ENCODE peak calls at places on chromosome 14, in seven cellular contexts. C, P, O, M, X, H and S are unnamed samples.

GRCh38 chr14:91901449-91902250 is 34.3 kb upstream of the TC2N start:
- DNase-seq in C (no peak), H (no peak), P (no peak), X (no peak), O (no peak), M (no peak), S (no peak)

GRCh38 chr14:54702014-54702491 is 135.1 kb downstream of the SAMD4A start:
- DNase-seq in X (no peak), P (no peak), M (no peak), O (no peak), H (no peak), C (no peak), S (no peak)

GRCh38 chr14:58620011-58620410 is 17.8 kb upstream of the DACT1 start:
- DNase-seq in C (no peak), P (no peak), X (no peak), O (no peak), M (no peak), H (no peak), S (no peak)

GRCh38 chr14:64733321-64733720 is 29.1 kb downstream of the PLEKHG3 start:
- DNase-seq in M (no peak), C (no peak), O (no peak), P (no peak), X (no peak), H (no peak), S (no peak)

GRCh38 chr14:36658091-36659009 is 3.3 kb upstream of the PAX9 start:
- DNase-seq in P (no peak), M (no peak), O (no peak), C (peak; percentile 45), H (peak; percentile 7), X (no peak), S (no peak)

GRCh38 chr14:76346391-76347160 is 29.4 kb upstream of the ESRRB start:
- DNase-seq in M (no peak), O (no peak), P (no peak), H (no peak), X (no peak), C (no peak), S (no peak)

GRCh38 chr14:97380539-97380941 is 583.4 kb downstream of the VRK1 start:
- DNase-seq in X (no peak), H (no peak), O (no peak), C (no peak), P (no peak), M (no peak), S (no peak)

GRCh38 chr14:96187216-96188050 is 17.2 kb upstream of the BDKRB2 start:
- DNase-seq in H (no peak), C (no peak), P (no peak), X (no peak), O (no peak), M (peak; percentile 64), S (no peak)

GRCh38 chr14:60245316-60246177 is 3.5 kb upstream of the PPM1A start:
- DNase-seq in H (no peak), O (no peak), C (no peak), P (no peak), M (no peak), X (no peak), S (no peak)

GRCh38 chr14:25862068-25862467 is 735.8 kb downstream of the NOVA1 start:
- DNase-seq in X (no peak), O (no peak), H (no peak), C (no peak), P (no peak), M (no peak), S (no peak)

GRCh38 chr14:71532349-71532748 is 399.9 kb upstream of the RGS6 start:
- DNase-seq in H (peak; percentile 84), X (no peak), C (no peak), O (no peak), M (peak; percentile 36), P (no peak), S (no peak)

GRCh38 chr14:59427653-59428578 is 37.3 kb downstream of the GPR135 start:
- DNase-seq in H (peak; percentile 59), P (no peak), X (no peak), C (no peak), M (no peak), O (no peak), S (no peak)

GRCh38 chr14:65928995-65929394 is 516.5 kb downstream of the FUT8 start:
- DNase-seq in M (no peak), H (no peak), X (no peak), C (no peak), O (no peak), P (no peak), S (no peak)

GRCh38 chr14:30822080-30822571 is 52.2 kb upstream of the COCH start:
- DNase-seq in C (no peak), X (no peak), M (no peak), P (no peak), O (no peak), H (no peak), S (no peak)

GRCh38 chr14:104576607-104577332 is 2.8 kb upstream of the C14orf180 start:
- DNase-seq in O (no peak), C (no peak), H (peak; percentile 39), P (no peak), M (no peak), X (no peak), S (no peak)

GRCh38 chr14:87351007-87351406 is 642.0 kb downstream of the GALC start:
- DNase-seq in H (no peak), M (no peak), O (no peak), P (no peak), X (no peak), C (peak; percentile 45), S (no peak)

GRCh38 chr14:64855732-64856527 is 23.8 kb downstream of the SPTB start:
- DNase-seq in X (no peak), H (no peak), M (no peak), C (no peak), P (no peak), O (no peak), S (peak; percentile 23)

GRCh38 chr14:49971156-49972141 is 78.6 kb downstream of the ARF6 start:
- DNase-seq in M (peak; percentile 25), X (no peak), C (no peak), P (no peak), H (no peak), O (peak; percentile 99), S (no peak)

GRCh38 chr14:22280497-22281321 is 308.3 kb downstream of the DAD1 start:
- DNase-seq in X (no peak), H (no peak), P (no peak), O (peak; percentile 55), C (no peak), M (no peak), S (peak; percentile 36)
- H3K4me2 ChIP-seq in X (no peak overlapping the region), H (no peak overlapping the region), P (no peak overlapping the region), O (peak overlapping the region; percentile 55), C (no peak overlapping the region), M (no peak overlapping the region), S (peak overlapping the region; percentile 52)

DNA sequence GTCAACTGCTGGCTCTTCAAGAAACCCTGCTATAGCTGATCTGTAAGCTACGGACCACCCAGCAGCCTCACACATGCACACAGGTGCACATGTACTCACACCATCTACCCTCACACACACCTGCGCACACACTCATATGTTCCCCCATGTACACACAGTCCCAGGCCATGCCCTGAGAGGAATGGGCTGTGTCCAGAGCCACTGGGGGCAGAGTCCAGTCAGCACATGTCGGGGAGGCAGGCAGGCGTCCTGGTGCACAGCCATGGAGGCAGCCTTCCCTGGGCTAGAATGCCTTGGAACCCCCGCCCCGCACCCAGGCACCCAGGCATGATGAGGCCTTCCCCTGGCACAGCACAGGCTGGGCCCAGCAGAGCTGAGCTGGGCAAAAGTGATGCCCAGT is 58.3 kb upstream of the DLK1 start:
- DNase-seq in C (no peak), O (no peak), M (no peak), H (no peak), X (no peak), P (no peak), S (no peak)
- H3K4me2 ChIP-seq in C (no peak overlapping the region), O (no peak overlapping the region), M (no peak overlapping the region), H (no peak overlapping the region), X (no peak overlapping the region), P (no peak overlapping the region), S (no peak overlapping the region)

GRCh38 chr14:73143003-73143402 is 6.7 kb downstream of the PSEN1 start:
- DNase-seq in H (no peak), P (no peak), M (no peak), O (no peak), C (no peak), X (no peak), S (no peak)
- H3K4me2 ChIP-seq in H (no peak overlapping the region), P (no peak overlapping the region), M (no peak overlapping the region), O (no peak overlapping the region), C (no peak overlapping the region), X (no peak overlapping the region), S (no peak overlapping the region)

DNA sequence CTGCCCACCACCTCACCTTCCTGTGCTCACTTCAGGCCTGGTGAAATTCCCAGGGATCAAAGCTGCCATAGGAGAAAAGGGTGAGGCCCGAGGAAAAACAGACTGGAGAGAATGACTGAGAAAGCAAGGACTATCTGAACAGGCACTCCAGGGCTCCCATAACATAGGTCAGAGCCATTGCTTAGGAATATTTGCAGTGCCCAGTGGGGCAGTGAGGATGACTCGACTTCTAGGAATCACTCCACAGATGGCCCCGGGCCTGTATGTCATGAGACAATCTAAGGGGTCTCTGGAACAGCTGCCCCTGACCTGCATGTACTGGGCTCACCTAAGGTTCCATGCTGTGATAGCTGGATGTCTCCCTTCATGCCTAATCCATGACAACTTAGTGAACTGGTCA is 51.6 kb downstream of the GPHB5 start:
- DNase-seq in O (no peak), C (no peak), H (no peak), P (no peak), X (no peak), M (peak; percentile 10), S (no peak)
- H3K4me2 ChIP-seq in O (no peak overlapping the region), C (no peak overlapping the region), H (no peak overlapping the region), P (no peak overlapping the region), X (no peak overlapping the region), M (no peak overlapping the region), S (no peak overlapping the region)